ENCODE peak calls at places on chromosomes 4 and X, in six cellular contexts. R is M059J; U is naive thymus-derived CD8-positive, alpha-beta T cell; W is H9; B is substantia nigra; K is EL. I is an unnamed sample.

GRCh38 chr4:13859423-13859822 is 231.9 kb upstream of the BOD1L1 start:
- DNase-seq in R (peak), U (no peak), W (no peak), B (no peak), K (peak), I (no peak)

GRCh38 chr4:140096483-140096861 is 57.5 kb downstream of the MAML3 start:
- DNase-seq in R (no peak), U (no peak), W (no peak), B (no peak), K (no peak), I (no peak)

GRCh38 chr4:88533088-88533790 is 9.7 kb upstream of the PYURF start:
- DNase-seq in R (peak), U (no peak), W (peak), B (no peak), K (peak), I (no peak)

GRCh38 chr4:148692242-148692641 is 250.0 kb upstream of the NR3C2 start:
- DNase-seq in R (no peak), U (no peak), W (no peak), B (no peak), K (no peak), I (no peak)

GRCh38 chr4:21192367-21192766 is 492.1 kb downstream of the PACRGL start:
- DNase-seq in R (no peak), U (no peak), W (no peak), B (no peak), K (no peak), I (no peak)

GRCh38 chr4:71322425-71322824 is 16.4 kb upstream of the SLC4A4 start:
- DNase-seq in R (peak), U (no peak), W (no peak), B (no peak), K (no peak), I (no peak)

GRCh38 chr4:17694552-17694951 is 80.1 kb downstream of the MED28 start:
- DNase-seq in R (no peak), U (no peak), W (no peak), B (no peak), K (no peak), I (no peak)

GRCh38 chrX:37405954-37406353 is 56.8 kb downstream of the PRRG1 start:
- DNase-seq in R (peak), U (no peak), W (no peak), B (no peak), K (peak), I (no peak)

GRCh38 chrX:107197306-107197705 is 8.9 kb downstream of the NUP62CL start:
- DNase-seq in R (no peak), U (no peak), W (no peak), B (no peak), K (no peak), I (no peak)

GRCh38 chr4:2008921-2009650 is at the start of gene NELFA:
- DNase-seq in R (peak), U (peak), W (peak), B (peak), K (peak), I (peak)

GRCh38 chr4:118154643-118155042 is 120.4 kb downstream of the NDST3 start:
- DNase-seq in R (peak), U (no peak), W (no peak), B (no peak), K (peak), I (no peak)

GRCh38 chr4:110515676-110516075 is 39.7 kb downstream of the ENPEP start:
- DNase-seq in R (peak), U (no peak), W (no peak), B (no peak), K (peak), I (no peak)

GRCh38 chr4:147056951-147057630 is 111.4 kb upstream of the TTC29 start:
- DNase-seq in R (peak), U (no peak), W (no peak), B (no peak), K (peak), I (no peak)

GRCh38 chr4:42397256-42397634 is at the start of gene SHISA3:
- DNase-seq in R (peak), U (no peak), W (peak), B (no peak), K (no peak), I (peak)

GRCh38 chr4:141056473-141056872 is 76.8 kb downstream of the RNF150 start:
- DNase-seq in R (no peak), U (no peak), W (no peak), B (no peak), K (no peak), I (no peak)

GRCh38 chrX:133726211-133726630 is 259.2 kb downstream of the GPC3 start:
- DNase-seq in R (peak), U (no peak), W (no peak), B (no peak), K (peak), I (no peak)

GRCh38 chr4:133151301-133151680 is 2.2 kb downstream of the PCDH10 start:
- DNase-seq in R (peak), U (no peak), W (no peak), B (peak), K (peak), I (peak)

GRCh38 chr4:48081196-48081595 is 52.9 kb downstream of the TXK start:
- DNase-seq in R (peak), U (no peak), W (no peak), B (no peak), K (peak), I (no peak)

GRCh38 chrX:48468247-48468671 is 1.8 kb downstream of the SLC38A5 start:
- DNase-seq in R (no peak), U (no peak), W (no peak), B (no peak), K (no peak), I (no peak)

GRCh38 chrX:80578518-80579105 is 158.4 kb downstream of the TENT5D start:
- DNase-seq in R (peak), U (no peak), W (no peak), B (no peak), K (peak), I (no peak)

GRCh38 chr4:153181293-153182080 is 22.8 kb upstream of the TRIM2 start:
- DNase-seq in R (peak), U (no peak), W (no peak), B (no peak), K (peak), I (no peak)

GRCh38 chr4:36133658-36134057 is 110.7 kb downstream of the ARAP2 start:
- DNase-seq in R (no peak), U (no peak), W (no peak), B (no peak), K (no peak), I (no peak)

I was measured in WTC11.